ENCODE peak calls at places on chromosomes 4 and X, in five cellular contexts. X, O, I, K and P are unnamed samples.

GRCh38 chrX:47361538-47362511 is 8.6 kb upstream of the ZNF157 start:
- DNase-seq in X (peak; percentile 98), O (peak; percentile 89), I (peak; percentile 49), K (peak; percentile 74), P (peak; percentile 97)

GRCh38 chr4:87541521-87541920 is 12.3 kb upstream of the SPARCL1 start:
- DNase-seq in X (no peak), O (no peak), I (no peak), K (no peak), P (no peak)

GRCh38 chr4:118740869-118741268 is 55.7 kb downstream of the METTL14 start:
- DNase-seq in X (no peak), O (peak; percentile 30), I (no peak), K (no peak), P (no peak)

GRCh38 chr4:74545488-74545887 is 100.6 kb downstream of the AREG start:
- DNase-seq in X (no peak), O (no peak), I (peak; percentile 24), K (no peak), P (no peak)

GRCh38 chr4:181541396-181541795 is 701.8 kb upstream of the TENM3 start:
- DNase-seq in X (peak; percentile 77), O (no peak), I (no peak), K (no peak), P (no peak)

GRCh38 chr4:3269105-3269927 is 20.4 kb downstream of the MSANTD1 start:
- DNase-seq in X (no peak), O (peak; percentile 4), I (peak; percentile 16), K (peak; percentile 56), P (no peak)

GRCh38 chrX:133335027-133335426 is 80.3 kb downstream of the GPC4 start:
- DNase-seq in X (peak; percentile 33), O (peak; percentile 31), I (peak; percentile 39), K (no peak), P (peak; percentile 3)

GRCh38 chr4:176875441-176875930 is 82.8 kb upstream of the VEGFC start:
- DNase-seq in X (no peak), O (no peak), I (no peak), K (no peak), P (no peak)

GRCh38 chr4:161554372-161554990 is 609.3 kb downstream of the FSTL5 start:
- DNase-seq in X (peak; percentile 80), O (no peak), I (no peak), K (no peak), P (peak; percentile 31)

GRCh38 chr4:176818531-176818930 is 25.8 kb upstream of the VEGFC start:
- DNase-seq in X (peak; percentile 29), O (no peak), I (no peak), K (no peak), P (no peak)

GRCh38 chr4:27000122-27000521 is 139.5 kb downstream of the STIM2 start:
- DNase-seq in X (no peak), O (no peak), I (no peak), K (no peak), P (no peak)

GRCh38 chrX:48468693-48469691 is 1.1 kb downstream of the SLC38A5 start:
- DNase-seq in X (no peak), O (no peak), I (peak; percentile 43), K (no peak), P (peak; percentile 56)

GRCh38 chrX:111402378-111402777 is 9.6 kb downstream of the DCX start:
- DNase-seq in X (no peak), O (no peak), I (no peak), K (no peak), P (no peak)

GRCh38 chr4:150104401-150105027 is 26.3 kb downstream of the DCLK2 start:
- DNase-seq in X (no peak), O (no peak), I (no peak), K (no peak), P (no peak)

GRCh38 chrX:116009871-116010710 is 160.5 kb upstream of the AGTR2 start:
- DNase-seq in X (no peak), O (peak; percentile 41), I (no peak), K (peak; percentile 70), P (peak; percentile 67)

GRCh38 chrX:150683536-150684146 is 9.6 kb upstream of the MTMR1 start:
- DNase-seq in X (no peak), O (peak; percentile 49), I (no peak), K (no peak), P (peak; percentile 52)
- TF ChIP-seq CTCF in X (peak; percentile 41), O (peak; percentile 45), I (peak; percentile 62), K (peak; percentile 60), P (peak; percentile 50)

GRCh38 chr4:94641702-94642560 is 115.8 kb upstream of the BMPR1B start:
- DNase-seq in X (peak; percentile 87), O (no peak), I (no peak), K (no peak), P (no peak)
- TF ChIP-seq CTCF in X (no peak), O (no peak), I (no peak), K (no peak), P (no peak)

GRCh38 chr4:73142995-73143547 is 73.6 kb upstream of the COX18 start:
- DNase-seq in X (no peak), O (no peak), I (no peak), K (no peak), P (no peak)
- TF ChIP-seq CTCF in X (no peak), O (peak; percentile 36), I (no peak), K (peak; percentile 28), P (no peak)

DNA sequence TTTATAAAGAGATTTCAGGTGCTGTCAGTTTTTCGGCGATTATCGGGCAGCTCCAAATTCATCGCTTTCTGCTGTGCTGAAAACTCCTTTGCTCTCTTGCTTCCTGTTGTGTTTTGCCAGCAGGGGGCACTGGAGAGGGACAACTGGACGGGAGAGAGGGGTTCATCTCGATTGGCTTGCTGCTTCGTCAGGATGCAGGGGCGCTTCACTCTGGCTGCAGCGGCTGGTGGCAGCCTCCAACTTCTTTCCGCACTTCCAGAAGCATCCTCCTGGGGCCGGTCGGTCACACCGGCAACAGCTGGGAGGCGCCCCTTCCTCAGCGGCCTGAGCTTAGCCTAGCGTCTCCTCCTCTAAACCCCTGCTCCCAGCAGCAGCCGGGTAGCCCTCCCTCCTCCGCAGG is 29.5 kb downstream of the MSL3 start:
- DNase-seq in X (peak; percentile 38), O (peak; percentile 38), I (peak; percentile 58), K (peak; percentile 69), P (peak; percentile 19)
- TF ChIP-seq CTCF in X (peak; percentile 66), O (peak; percentile 47), I (peak; percentile 18), K (peak; percentile 53), P (peak; percentile 28)

GRCh38 chrX:113741744-113742143 is 842.1 kb upstream of the HTR2C start:
- DNase-seq in X (peak; percentile 29), O (peak; percentile 66), I (no peak), K (no peak), P (peak; percentile 17)
- TF ChIP-seq CTCF in X (no peak), O (peak; percentile 58), I (no peak), K (no peak), P (no peak)